ENCODE peak calls at places on chromosomes 12 and 14, in nine cellular contexts. E is sigmoid colon, M is body of pancreas, P is IMR-90, Q is Peyer's patch, W is NB4, K is prostate gland, R is suprapubic skin, J is tibial nerve. X is an unnamed sample.

GRCh38 chr14:101405171-101405883 is 156.0 kb upstream of the DIO3 start:
- DNase-seq in M (no peak), P (peak), K (no peak), R (no peak), E (no peak), J (no peak), Q (no peak), W (peak), X (peak)

GRCh38 chr14:91249841-91250616 is 5.5 kb upstream of the GPR68 start:
- DNase-seq in K (no peak), E (no peak), J (no peak), R (no peak), M (no peak), W (peak), P (no peak), Q (peak), X (no peak)

GRCh38 chr12:96210376-96211055 is 16.3 kb downstream of the ELK3 start:
- DNase-seq in K (no peak), J (no peak), R (no peak), P (no peak), E (no peak), M (no peak), Q (peak), W (no peak), X (no peak)

GRCh38 chr12:62817556-62818271 is 117.2 kb downstream of the PPM1H start:
- DNase-seq in K (no peak), R (no peak), P (peak), Q (no peak), J (no peak), E (no peak), M (no peak), W (peak), X (no peak)

GRCh38 chr14:54637829-54638446 is 71.0 kb downstream of the SAMD4A start:
- DNase-seq in Q (no peak), J (no peak), E (no peak), M (no peak), P (peak), W (no peak), K (no peak), R (no peak), X (no peak)

GRCh38 chr12:49126852-49127763 is 4.1 kb downstream of the TUBA1B start:
- DNase-seq in Q (no peak), R (no peak), M (no peak), P (no peak), W (peak), E (peak), K (no peak), J (no peak), X (no peak)

GRCh38 chr12:53994691-53995310 is 5.2 kb upstream of the HOXC9 start:
- DNase-seq in P (no peak), K (no peak), W (peak), M (no peak), Q (no peak), R (no peak), J (no peak), E (no peak), X (no peak)

GRCh38 chr12:89525824-89526770 is at the start of gene POC1B:
- DNase-seq in E (peak), P (peak), R (peak), J (peak), Q (peak), W (peak), M (peak), K (peak), X (peak)

GRCh38 chr14:59055439-59056045 is 132.9 kb upstream of the DAAM1 start:
- DNase-seq in K (peak), R (no peak), E (no peak), W (peak), M (peak), P (peak), J (no peak), Q (no peak), X (no peak)

GRCh38 chr14:52862652-52863338 is 71.4 kb upstream of the GNPNAT1 start:
- DNase-seq in P (peak), K (no peak), W (no peak), J (no peak), M (no peak), Q (no peak), R (no peak), E (no peak), X (no peak)

GRCh38 chr12:21987786-21988185 is 46.6 kb upstream of the ABCC9 start:
- DNase-seq in E (no peak), W (no peak), Q (no peak), M (no peak), K (no peak), J (no peak), R (no peak), P (no peak), X (no peak)

GRCh38 chr12:18339633-18340032 is 78.3 kb downstream of the PIK3C2G start:
- DNase-seq in P (no peak), W (no peak), E (no peak), J (no peak), M (no peak), K (no peak), Q (no peak), R (no peak), X (no peak)

GRCh38 chr12:69676257-69677012 is 22.7 kb downstream of the BEST3 start:
- DNase-seq in R (no peak), K (no peak), Q (no peak), J (no peak), P (peak), M (no peak), W (no peak), E (no peak), X (no peak)

GRCh38 chr14:49769171-49769570 is 1.2 kb downstream of the KLHDC2 start:
- DNase-seq in J (no peak), W (no peak), M (no peak), K (no peak), Q (no peak), R (no peak), P (peak), E (no peak), X (no peak)

GRCh38 chr14:94394594-94395305 is 6.3 kb upstream of the SERPINA1 start:
- DNase-seq in M (peak), E (peak), K (no peak), R (no peak), Q (no peak), J (peak), W (peak), P (peak), X (no peak)

GRCh38 chr14:71728386-71728785 is 203.8 kb upstream of the RGS6 start:
- DNase-seq in W (no peak), R (no peak), M (no peak), Q (no peak), P (peak), K (no peak), J (no peak), E (no peak), X (no peak)

GRCh38 chr14:61322799-61323290 is 1.5 kb downstream of the PRKCH start:
- DNase-seq in R (no peak), K (peak), W (no peak), Q (no peak), E (no peak), J (no peak), M (no peak), P (peak), X (peak)

GRCh38 chr12:56833780-56834179 is 70.7 kb downstream of the HSD17B6 start:
- DNase-seq in W (no peak), K (no peak), E (no peak), J (no peak), R (no peak), M (no peak), Q (no peak), P (no peak), X (no peak)

GRCh38 chr12:27814851-27815591 is 35.0 kb upstream of the MANSC4 start:
- DNase-seq in E (no peak), J (no peak), W (no peak), Q (no peak), M (no peak), P (peak), R (no peak), K (no peak), X (no peak)

GRCh38 chr12:15522574-15523187 is 200.4 kb downstream of the PTPRO start:
- DNase-seq in Q (no peak), K (peak), E (no peak), M (peak), R (no peak), P (peak), W (peak), J (no peak), X (no peak)

GRCh38 chr14:59101441-59101840 is 87.0 kb upstream of the DAAM1 start:
- DNase-seq in M (no peak), J (no peak), K (no peak), R (no peak), W (no peak), Q (no peak), E (no peak), P (peak), X (no peak)

GRCh38 chr12:103839893-103840292 is 1.1 kb downstream of the NT5DC3 start:
- DNase-seq in M (no peak), P (no peak), K (no peak), Q (no peak), J (no peak), R (no peak), W (no peak), E (no peak), X (no peak)

GRCh38 chr12:3206536-3207072 is 129.4 kb downstream of the TSPAN9 start:
- DNase-seq in Q (no peak), R (no peak), E (no peak), M (no peak), K (no peak), P (no peak), J (no peak), W (no peak), X (no peak)

GRCh38 chr12:94326727-94327126 is 132.9 kb downstream of the CEP83 start:
- DNase-seq in Q (no peak), R (no peak), J (no peak), W (no peak), M (no peak), K (no peak), E (no peak), P (peak), X (no peak)

GRCh38 chr14:91942128-91942527 is 5.4 kb downstream of the FBLN5 start:
- DNase-seq in W (no peak), Q (no peak), R (no peak), J (no peak), M (no peak), K (no peak), E (no peak), P (no peak), X (no peak)

GRCh38 chr12:124750149-124750656 is 113.5 kb downstream of the SCARB1 start:
- DNase-seq in J (no peak), R (no peak), K (no peak), W (no peak), M (no peak), P (no peak), Q (no peak), E (no peak), X (no peak)

GRCh38 chr12:89951050-89951693 is 242.5 kb upstream of the ATP2B1 start:
- DNase-seq in W (peak), J (no peak), M (no peak), Q (no peak), E (no peak), P (peak), R (no peak), K (no peak), X (no peak)

DNA sequence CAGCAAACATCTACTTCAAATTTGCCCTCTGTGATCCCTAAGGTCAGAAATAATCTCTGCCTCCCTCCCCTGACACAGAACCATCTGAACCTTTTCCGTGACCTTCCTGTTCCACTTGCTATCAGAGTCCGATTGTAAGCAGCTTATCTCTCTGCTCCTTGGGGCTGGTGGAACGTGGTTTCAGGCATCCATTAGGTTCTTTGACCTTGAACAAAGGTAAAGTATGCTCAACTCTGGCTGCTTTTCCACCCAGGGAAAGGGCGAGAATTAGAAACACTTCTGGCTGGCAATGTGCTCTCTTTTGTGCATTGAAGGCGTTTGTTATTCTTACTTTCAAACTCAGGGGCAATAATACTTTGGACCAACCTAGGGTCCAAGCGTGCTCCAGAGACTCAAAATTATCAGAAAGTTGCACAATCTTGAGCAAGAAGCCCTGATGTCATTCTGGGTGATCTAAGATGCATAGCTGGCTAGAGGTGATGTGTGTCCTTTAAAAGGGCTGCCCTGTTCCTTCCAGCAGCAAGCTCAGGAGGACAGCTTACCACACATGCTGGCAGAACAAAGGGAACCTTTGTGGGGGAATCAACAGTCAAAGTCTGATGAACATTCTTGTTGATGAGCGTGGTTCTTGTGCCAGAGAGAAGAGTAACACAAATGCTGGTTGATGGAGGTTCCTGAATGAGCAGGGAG is 29.8 kb downstream of the ADGRD1 start:
- DNase-seq in P (no peak), W (no peak), E (no peak), K (no peak), M (no peak), Q (no peak), J (no peak), R (no peak), X (no peak)
- TF ChIP-seq POLR2A in P (no peak), W (no peak), E (no peak), K (no peak), M (no peak), Q (no peak), J (no peak), R (no peak), X (no peak)

DNA sequence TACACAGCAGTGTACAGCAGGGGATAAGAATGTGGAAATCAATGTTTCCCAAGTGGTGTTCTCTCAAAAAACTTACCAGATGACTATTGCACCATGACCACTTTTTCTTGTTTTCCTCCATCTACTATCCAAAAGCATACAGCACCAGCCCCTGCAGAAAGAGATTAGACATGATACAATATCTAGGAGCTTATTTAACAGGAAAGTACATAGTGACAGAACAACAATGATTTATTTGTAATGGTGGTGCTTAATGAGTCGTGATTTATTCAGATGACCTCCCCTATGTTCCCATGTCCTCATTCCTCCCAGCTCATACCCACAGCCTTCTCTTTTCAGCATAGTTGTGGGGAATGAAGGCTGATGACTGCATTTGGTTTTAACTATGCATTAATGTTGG is 413.6 kb downstream of the BTG1 start:
- DNase-seq in R (no peak), M (no peak), W (no peak), E (no peak), J (no peak), K (no peak), Q (no peak), P (peak), X (no peak)
- H3K4me3 ChIP-seq in R (no peak), M (no peak), W (no peak), E (no peak), J (no peak), K (no peak), Q (no peak), P (no peak), X (no peak)

GRCh38 chr14:68791078-68791983 is 1.5 kb downstream of the ZFP36L1 start:
- DNase-seq in J (no peak), K (no peak), M (peak), E (no peak), W (no peak), P (no peak), R (peak), Q (peak), X (peak)
- TF ChIP-seq POLR2A in J (no peak), K (no peak), M (peak), E (peak), W (no peak), P (no peak), R (no peak), Q (no peak), X (no peak)

GRCh38 chr12:12642916-12643315 is 31.2 kb downstream of the CREBL2 start:
- DNase-seq in E (no peak), P (no peak), R (no peak), K (no peak), J (no peak), W (no peak), Q (no peak), M (no peak), X (no peak)
- H3K4me3 ChIP-seq in E (no peak), P (no peak), R (no peak), K (no peak), J (no peak), W (no peak), Q (no peak), M (no peak), X (no peak)

X was measured in lower leg skin.